ENCODE peak calls at places on chromosomes 7 and 10, in six cellular contexts. S is neuronal stem cell; N is CD8-positive, alpha-beta memory T cell; G is tibial artery; E is body of pancreas; T is left ventricle myocardium inferior. X is an unnamed sample. For H3K4me1, the result is how much of the 10 kb centered on the place peaks cover.

GRCh38 chr7:64888901-64889685 is 14.0 kb upstream of the ZNF273 start:
- DNase-seq in G (no peak), E (peak), T (peak), S (no peak), N (peak), X (peak)

GRCh38 chr10:58641095-58641531 is 128.4 kb downstream of the BICC1 start:
- DNase-seq in E (no peak), T (no peak), N (no peak), S (no peak), G (no peak), X (no peak)

GRCh38 chr7:151195616-151196450 is 8.8 kb upstream of the ASB10 start:
- DNase-seq in T (no peak), E (no peak), N (no peak), S (no peak), G (no peak), X (no peak)

GRCh38 chr10:119270893-119271361 is 63.6 kb downstream of the GRK5 start:
- DNase-seq in S (no peak), N (no peak), E (peak), G (peak), T (peak), X (peak)

GRCh38 chr7:138962561-138963270 is 18.5 kb downstream of the KIAA1549 start:
- DNase-seq in G (no peak), S (no peak), N (no peak), T (no peak), E (peak), X (no peak)

GRCh38 chr10:71631007-71631859 is 88.3 kb downstream of the C10orf105 start:
- DNase-seq in G (no peak), E (no peak), N (no peak), T (no peak), S (no peak), X (no peak)

GRCh38 chr10:124035928-124036558 is 57.4 kb downstream of the CHST15 start:
- DNase-seq in S (no peak), T (peak), G (peak), N (no peak), E (no peak), X (no peak)

GRCh38 chr10:114392112-114392835 is 12.0 kb downstream of the AFAP1L2 start:
- DNase-seq in N (no peak), G (no peak), T (no peak), E (no peak), S (no peak), X (no peak)

GRCh38 chr7:116354546-116355422 is 144.4 kb downstream of the TES start:
- DNase-seq in S (no peak), G (peak), N (no peak), T (peak), E (peak), X (peak)

GRCh38 chr10:79145174-79145483 is 76.4 kb downstream of the ZMIZ1 start:
- DNase-seq in G (no peak), T (no peak), N (no peak), S (no peak), E (no peak), X (no peak)

GRCh38 chr10:79142064-79142491 is 73.3 kb downstream of the ZMIZ1 start:
- DNase-seq in N (no peak), S (no peak), T (no peak), E (no peak), G (peak), X (peak)

GRCh38 chr10:79144341-79145173 is 75.8 kb downstream of the ZMIZ1 start:
- DNase-seq in N (no peak), S (no peak), G (no peak), T (no peak), E (no peak), X (no peak)

GRCh38 chr10:79142522-79143309 is 74.0 kb downstream of the ZMIZ1 start:
- DNase-seq in G (no peak), N (no peak), E (no peak), S (no peak), T (no peak), X (no peak)

GRCh38 chr10:79143879-79144278 is 75.1 kb downstream of the ZMIZ1 start:
- DNase-seq in S (no peak), G (no peak), N (no peak), E (no peak), T (no peak), X (no peak)
- H3K4me1 ChIP-seq in S (under half), G (half or more), N (half or more), E (under half), T (half or more), X (half or more)

GRCh38 chr10:99396471-99396870 is 34.0 kb downstream of the GOT1 start:
- DNase-seq in N (no peak), S (no peak), T (no peak), G (no peak), E (no peak), X (peak)

GRCh38 chr10:99394256-99394655 is 36.2 kb downstream of the GOT1 start:
- DNase-seq in E (peak), T (no peak), S (no peak), N (no peak), G (no peak), X (peak)

GRCh38 chr10:99394761-99395386 is 35.5 kb downstream of the GOT1 start:
- DNase-seq in S (no peak), N (no peak), E (no peak), T (no peak), G (no peak), X (peak)

GRCh38 chr10:99393683-99394082 is 36.7 kb downstream of the GOT1 start:
- DNase-seq in N (no peak), G (no peak), T (no peak), E (no peak), S (no peak), X (peak)

GRCh38 chr10:99395750-99396445 is 34.5 kb downstream of the GOT1 start:
- DNase-seq in T (no peak), S (no peak), E (no peak), N (no peak), G (no peak), X (peak)
- H3K4me1 ChIP-seq in T (half or more), S (under half), E (under half), N (under half), G (under half), X (under half)

DNA sequence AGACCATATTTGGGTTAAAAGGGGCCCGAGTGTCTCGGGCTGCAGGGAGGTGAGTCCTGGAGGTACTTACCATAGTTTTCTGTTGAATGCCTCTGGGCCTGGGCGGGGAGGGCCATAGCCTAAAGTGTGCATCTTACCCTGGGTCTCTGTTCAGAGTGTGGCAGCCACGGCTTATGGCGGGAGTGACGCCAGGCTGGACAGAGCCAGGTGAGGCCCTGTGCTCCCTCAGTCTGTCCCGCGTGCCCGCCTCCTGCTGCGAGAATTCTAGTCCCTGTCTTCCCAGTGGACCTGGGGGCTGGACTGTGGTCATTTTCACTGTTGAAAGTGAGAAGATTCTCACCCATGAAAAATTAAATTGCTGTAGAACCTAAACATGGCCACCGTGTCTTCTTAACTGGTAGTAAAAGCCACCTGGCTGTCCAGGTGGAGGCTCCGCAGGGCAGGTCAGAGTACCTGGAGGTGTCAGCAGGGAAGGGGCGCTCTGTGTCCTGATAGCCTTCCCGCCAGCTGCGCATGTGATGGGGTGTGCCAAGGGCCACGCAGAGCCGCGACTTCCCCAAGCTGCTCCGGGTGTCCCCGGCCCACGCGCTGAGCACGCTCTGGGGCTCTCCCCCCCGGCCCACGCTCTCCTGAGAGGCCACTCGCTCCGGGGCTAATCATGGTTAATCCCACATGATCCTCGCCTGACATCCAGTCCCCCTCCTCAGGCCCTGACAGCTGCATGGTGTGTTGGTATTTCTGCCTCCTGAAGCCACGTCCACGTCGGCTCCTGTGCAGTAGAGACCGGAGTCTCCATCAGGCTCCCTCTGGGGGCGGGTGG is 20.3 kb downstream of the INPP5A start:
- DNase-seq in N (no peak), S (no peak), G (no peak), T (no peak), E (no peak), X (no peak)
- H3K4me1 ChIP-seq in N (under half), S (under half), G (under half), T (half or more), E (under half), X (under half)

DNA sequence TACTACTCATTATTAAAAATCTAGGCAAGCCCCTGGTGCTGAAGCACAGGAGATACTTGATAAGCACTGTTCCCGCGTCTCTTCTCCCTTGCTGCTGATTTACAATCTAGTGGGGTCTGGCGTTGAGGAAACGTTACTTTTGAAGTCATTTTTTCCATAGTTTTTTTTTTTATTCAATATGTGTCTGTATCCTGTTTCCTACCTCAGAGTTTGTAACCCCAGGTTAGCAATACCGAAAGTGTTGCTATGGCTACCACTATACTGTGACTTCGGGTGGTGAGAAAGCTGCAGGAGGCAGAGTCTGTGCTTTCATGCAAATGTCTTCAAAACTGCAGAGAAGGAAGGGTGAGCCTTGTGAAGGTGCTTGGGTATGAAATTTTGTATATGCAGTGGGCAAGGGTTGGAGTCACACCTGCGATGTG is 458.8 kb upstream of the GHITM start:
- DNase-seq in S (no peak), T (no peak), N (no peak), E (no peak), G (no peak), X (no peak)
- H3K4me1 ChIP-seq in S (under half), T (under half), N (under half), E (under half), G (under half), X (under half)

GRCh38 chr10:50603151-50603850 is 20.5 kb downstream of the SGMS1 start:
- DNase-seq in N (no peak), G (no peak), T (no peak), S (no peak), E (no peak), X (no peak)
- H3K4me1 ChIP-seq in N (half or more), G (under half), T (half or more), S (under half), E (half or more), X (half or more)

GRCh38 chr10:80473096-80473657 is 19.1 kb downstream of the TSPAN14 start:
- DNase-seq in N (no peak), S (no peak), G (no peak), E (no peak), T (no peak), X (no peak)
- H3K4me1 ChIP-seq in N (half or more), S (under half), G (under half), E (half or more), T (half or more), X (half or more)

X was measured in right atrium auricular region.